ENCODE peak calls at places on chromosomes 6 and 20, in seven cellular contexts. Q, G, T, V, N, C and D are unnamed samples.

GRCh38 chr20:36784900-36785299 is 11.3 kb upstream of the DSN1 start:
- DNase-seq in Q (no peak), G (no peak), T (peak), V (no peak), N (no peak), C (peak), D (no peak)

GRCh38 chr20:8449120-8449519 is 317.1 kb downstream of the PLCB1 start:
- DNase-seq in Q (no peak), G (no peak), T (no peak), V (no peak), N (no peak), C (no peak), D (no peak)

GRCh38 chr6:170289108-170289931 is 1.6 kb downstream of the DLL1 start:
- DNase-seq in Q (no peak), G (no peak), T (no peak), V (no peak), N (no peak), C (no peak), D (no peak)

GRCh38 chr20:16608265-16608636 is 35.0 kb upstream of the KIF16B start:
- DNase-seq in Q (no peak), G (no peak), T (no peak), V (no peak), N (peak), C (peak), D (no peak)

GRCh38 chr20:19973920-19974620 is 43.1 kb upstream of the NAA20 start:
- DNase-seq in Q (no peak), G (no peak), T (peak), V (peak), N (peak), C (peak), D (peak)

GRCh38 chr20:59645316-59645715 is 41.0 kb downstream of the PHACTR3 start:
- DNase-seq in Q (no peak), G (no peak), T (no peak), V (peak), N (no peak), C (no peak), D (no peak)

GRCh38 chr6:39695447-39695846 is 29.8 kb downstream of the KIF6 start:
- DNase-seq in Q (no peak), G (no peak), T (no peak), V (no peak), N (no peak), C (no peak), D (no peak)

GRCh38 chr6:1485678-1486077 is 96.3 kb downstream of the FOXF2 start:
- DNase-seq in Q (no peak), G (no peak), T (no peak), V (no peak), N (no peak), C (peak), D (no peak)

GRCh38 chr6:134123666-134124208 is 71.3 kb upstream of the SLC2A12 start:
- DNase-seq in Q (peak), G (no peak), T (no peak), V (no peak), N (no peak), C (no peak), D (no peak)

GRCh38 chr6:34143196-34143883 is 2.5 kb downstream of the GRM4 start:
- DNase-seq in Q (no peak), G (no peak), T (no peak), V (no peak), N (no peak), C (no peak), D (no peak)
- H3K4me3 ChIP-seq in Q (no peak), G (peak), T (no peak), V (peak), N (no peak), C (no peak), D (no peak)

DNA sequence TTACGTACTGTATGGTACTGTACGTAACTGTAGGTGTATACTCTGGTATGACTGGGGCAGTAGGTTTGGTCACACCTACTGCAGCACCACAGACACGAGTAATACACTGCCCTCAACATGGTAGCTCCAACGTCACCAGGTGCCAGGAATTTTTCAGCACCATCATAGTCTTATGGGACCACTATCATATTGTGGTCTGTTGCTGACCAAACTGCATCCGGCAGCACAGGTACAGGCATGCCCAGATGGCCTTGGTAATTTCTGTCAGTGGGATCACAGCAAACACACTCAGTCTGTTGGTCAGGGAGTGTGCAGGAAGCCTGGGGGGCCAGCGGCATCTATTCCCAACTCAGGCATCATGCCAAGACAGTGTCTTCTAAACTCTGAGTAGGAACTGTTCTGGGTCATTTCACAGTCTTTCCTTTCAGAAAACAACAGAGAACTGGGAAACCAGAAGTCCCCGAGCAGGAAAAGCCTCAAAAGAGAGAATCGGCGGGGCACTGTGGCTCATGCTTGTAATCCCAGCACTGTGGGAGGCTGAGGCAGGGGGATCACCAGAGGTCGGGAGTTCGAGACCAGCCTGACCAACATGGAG is 5.8 kb downstream of the YTHDF1 start:
- DNase-seq in Q (no peak), G (no peak), T (no peak), V (no peak), N (no peak), C (no peak), D (no peak)
- TF ChIP-seq POLR2A in Q (no peak), G (no peak), T (no peak), V (no peak), N (no peak), C (no peak), D (no peak)

DNA sequence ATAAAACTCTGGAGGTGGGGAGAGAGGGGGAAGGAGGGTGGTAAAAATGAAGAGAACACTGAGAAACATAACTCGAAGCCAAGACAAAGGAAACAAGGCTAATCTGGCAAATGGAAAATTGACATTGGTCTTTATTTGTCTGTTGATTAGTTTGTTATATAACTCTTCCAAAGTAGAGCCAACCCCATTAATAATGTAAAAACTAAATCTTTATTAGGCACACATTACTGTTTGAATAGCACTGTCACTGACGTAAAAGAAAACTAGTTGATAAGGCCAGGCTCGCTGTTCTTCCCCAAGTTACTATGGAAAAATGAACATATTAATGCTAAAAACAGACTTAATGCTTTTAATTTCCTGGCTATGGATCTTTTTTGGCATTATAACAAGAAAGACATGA is 110.0 kb downstream of the MAP3K5 start:
- DNase-seq in Q (no peak), G (no peak), T (no peak), V (no peak), N (no peak), C (no peak), D (no peak)
- TF ChIP-seq CTCF in Q (no peak), G (no peak), T (no peak), V (no peak), N (no peak), C (no peak), D (no peak)

GRCh38 chr6:77373955-77374354 is 89.3 kb downstream of the HTR1B start:
- DNase-seq in Q (no peak), G (no peak), T (no peak), V (no peak), N (no peak), C (no peak), D (no peak)

GRCh38 chr6:77366798-77367197 is 96.5 kb downstream of the HTR1B start:
- DNase-seq in Q (no peak), G (no peak), T (no peak), V (no peak), N (no peak), C (no peak), D (no peak)

DNA sequence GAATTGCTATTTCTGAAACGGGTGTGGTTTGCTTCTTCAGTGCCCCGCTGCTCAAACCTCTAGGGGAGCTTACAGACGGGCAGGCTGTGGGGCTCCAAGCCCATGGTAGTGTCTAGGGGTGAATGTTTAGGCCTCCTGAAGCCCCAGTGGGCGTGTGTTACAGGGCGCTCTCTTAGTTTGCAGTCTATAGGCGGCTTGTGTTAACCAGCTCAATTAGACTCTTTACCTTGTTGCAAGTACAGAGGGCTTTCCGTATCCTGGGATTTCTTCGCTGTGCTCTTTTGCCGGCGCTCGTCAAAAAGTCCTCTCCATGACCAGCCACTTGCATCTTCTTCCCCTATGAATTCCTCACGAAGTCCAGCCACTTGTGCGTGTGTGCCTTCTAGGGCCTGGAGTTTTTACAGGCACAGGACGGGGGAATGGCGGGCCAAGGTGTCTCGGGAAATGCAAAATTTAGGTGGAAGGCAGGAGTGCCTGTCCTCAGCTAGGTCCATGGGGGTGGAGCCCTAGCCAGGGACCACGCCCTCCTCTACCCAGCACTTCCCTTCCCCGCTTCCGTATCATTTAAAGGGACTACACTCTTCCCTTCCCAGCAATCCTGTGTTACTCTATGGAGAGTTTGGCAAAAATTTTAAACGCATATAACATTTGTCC is 94.5 kb downstream of the HTR1B start:
- DNase-seq in Q (no peak), G (no peak), T (no peak), V (no peak), N (no peak), C (peak), D (peak)
- H3K4me3 ChIP-seq in Q (no peak), G (peak), T (peak), V (peak), N (peak), C (no peak), D (peak)

GRCh38 chr6:124964084-124964763 is 2.0 kb downstream of the RNF217 start:
- DNase-seq in Q (no peak), G (no peak), T (peak), V (no peak), N (peak), C (peak), D (peak)
- TF ChIP-seq POLR2A in Q (no peak), G (peak), T (no peak), V (no peak), N (peak), C (peak), D (peak)